ENCODE peak calls at places on chromosomes 5 and 9, in seven cellular contexts. One of them, this sample, is unnamed.

GRCh38 chr5:37799865-37800421 is 39.9 kb downstream of the GDNF start:
- DNase-seq in T follicular helper cell: no peak
- DNase-seq in GDM1: no peak
- DNase-seq in T-helper 2 cell treated with Interferon-gamma antibody and Interleukin-4, amounts not matched to agents 5 μg/mL and 100 μg/mL, for 36 hours: no peak
- DNase-seq in HT-29: no peak
- DNase-seq in A172: no peak
- DNase-seq in activated naive CD8-positive, alpha-beta T cell treated with anti-CD3 and anti-CD28 coated beads for 36 hours: no peak
- DNase-seq in this sample: no peak

GRCh38 chr9:37904647-37905505 is 949 bp upstream of the SLC25A51 start:
- DNase-seq in T follicular helper cell: no peak
- DNase-seq in GDM1: no peak
- DNase-seq in T-helper 2 cell treated with Interferon-gamma antibody and Interleukin-4, amounts not matched to agents 5 μg/mL and 100 μg/mL, for 36 hours: no peak
- DNase-seq in HT-29: peak
- DNase-seq in A172: no peak
- DNase-seq in activated naive CD8-positive, alpha-beta T cell treated with anti-CD3 and anti-CD28 coated beads for 36 hours: peak
- DNase-seq in this sample: no peak

GRCh38 chr5:55593115-55593472 is 58.3 kb upstream of the PLPP1 start:
- DNase-seq in T follicular helper cell: no peak
- DNase-seq in GDM1: peak
- DNase-seq in T-helper 2 cell treated with Interferon-gamma antibody and Interleukin-4, amounts not matched to agents 5 μg/mL and 100 μg/mL, for 36 hours: no peak
- DNase-seq in HT-29: no peak
- DNase-seq in A172: no peak
- DNase-seq in activated naive CD8-positive, alpha-beta T cell treated with anti-CD3 and anti-CD28 coated beads for 36 hours: no peak
- DNase-seq in this sample: no peak

GRCh38 chr9:88065609-88066008 is 72.7 kb downstream of the SPATA31C2 start:
- DNase-seq in T follicular helper cell: no peak
- DNase-seq in GDM1: no peak
- DNase-seq in T-helper 2 cell treated with Interferon-gamma antibody and Interleukin-4, amounts not matched to agents 5 μg/mL and 100 μg/mL, for 36 hours: no peak
- DNase-seq in HT-29: peak
- DNase-seq in A172: no peak
- DNase-seq in activated naive CD8-positive, alpha-beta T cell treated with anti-CD3 and anti-CD28 coated beads for 36 hours: no peak
- DNase-seq in this sample: no peak

GRCh38 chr5:139561655-139562451 is 714 bp downstream of the UBE2D2 start:
- DNase-seq in T follicular helper cell: peak
- DNase-seq in GDM1: peak
- DNase-seq in T-helper 2 cell treated with Interferon-gamma antibody and Interleukin-4, amounts not matched to agents 5 μg/mL and 100 μg/mL, for 36 hours: peak
- DNase-seq in HT-29: peak
- DNase-seq in A172: peak
- DNase-seq in activated naive CD8-positive, alpha-beta T cell treated with anti-CD3 and anti-CD28 coated beads for 36 hours: peak
- DNase-seq in this sample: no peak

GRCh38 chr9:120436937-120437592 is 142.9 kb downstream of the CDK5RAP2 start:
- DNase-seq in T follicular helper cell: no peak
- DNase-seq in GDM1: peak
- DNase-seq in T-helper 2 cell treated with Interferon-gamma antibody and Interleukin-4, amounts not matched to agents 5 μg/mL and 100 μg/mL, for 36 hours: no peak
- DNase-seq in HT-29: no peak
- DNase-seq in A172: no peak
- DNase-seq in activated naive CD8-positive, alpha-beta T cell treated with anti-CD3 and anti-CD28 coated beads for 36 hours: no peak
- DNase-seq in this sample: no peak

GRCh38 chr5:74167930-74168315 is 472.6 kb downstream of the ENC1 start:
- DNase-seq in T follicular helper cell: no peak
- DNase-seq in GDM1: no peak
- DNase-seq in T-helper 2 cell treated with Interferon-gamma antibody and Interleukin-4, amounts not matched to agents 5 μg/mL and 100 μg/mL, for 36 hours: no peak
- DNase-seq in HT-29: no peak
- DNase-seq in A172: peak
- DNase-seq in activated naive CD8-positive, alpha-beta T cell treated with anti-CD3 and anti-CD28 coated beads for 36 hours: no peak
- DNase-seq in this sample: no peak

GRCh38 chr9:133273819-133274218 is 1.2 kb downstream of the ABO start:
- DNase-seq in T follicular helper cell: no peak
- DNase-seq in GDM1: no peak
- DNase-seq in T-helper 2 cell treated with Interferon-gamma antibody and Interleukin-4, amounts not matched to agents 5 μg/mL and 100 μg/mL, for 36 hours: no peak
- DNase-seq in HT-29: no peak
- DNase-seq in A172: no peak
- DNase-seq in activated naive CD8-positive, alpha-beta T cell treated with anti-CD3 and anti-CD28 coated beads for 36 hours: no peak
- DNase-seq in this sample: no peak

GRCh38 chr5:72525816-72526215 is 18.6 kb upstream of the ZNF366 start:
- DNase-seq in T follicular helper cell: no peak
- DNase-seq in GDM1: no peak
- DNase-seq in T-helper 2 cell treated with Interferon-gamma antibody and Interleukin-4, amounts not matched to agents 5 μg/mL and 100 μg/mL, for 36 hours: no peak
- DNase-seq in HT-29: peak
- DNase-seq in A172: no peak
- DNase-seq in activated naive CD8-positive, alpha-beta T cell treated with anti-CD3 and anti-CD28 coated beads for 36 hours: no peak
- DNase-seq in this sample: no peak

GRCh38 chr5:36629729-36630128 is 23.3 kb downstream of the SLC1A3 start:
- DNase-seq in T follicular helper cell: no peak
- DNase-seq in GDM1: no peak
- DNase-seq in T-helper 2 cell treated with Interferon-gamma antibody and Interleukin-4, amounts not matched to agents 5 μg/mL and 100 μg/mL, for 36 hours: no peak
- DNase-seq in HT-29: no peak
- DNase-seq in A172: no peak
- DNase-seq in activated naive CD8-positive, alpha-beta T cell treated with anti-CD3 and anti-CD28 coated beads for 36 hours: no peak
- DNase-seq in this sample: no peak

GRCh38 chr9:121484659-121485446 is 14.8 kb downstream of the GGTA1 start:
- DNase-seq in T follicular helper cell: no peak
- DNase-seq in GDM1: no peak
- DNase-seq in T-helper 2 cell treated with Interferon-gamma antibody and Interleukin-4, amounts not matched to agents 5 μg/mL and 100 μg/mL, for 36 hours: no peak
- DNase-seq in HT-29: no peak
- DNase-seq in A172: no peak
- DNase-seq in activated naive CD8-positive, alpha-beta T cell treated with anti-CD3 and anti-CD28 coated beads for 36 hours: no peak
- DNase-seq in this sample: no peak

GRCh38 chr5:80411589-80412219 is 3.8 kb downstream of the ZFYVE16 start:
- DNase-seq in T follicular helper cell: no peak
- DNase-seq in GDM1: no peak
- DNase-seq in T-helper 2 cell treated with Interferon-gamma antibody and Interleukin-4, amounts not matched to agents 5 μg/mL and 100 μg/mL, for 36 hours: no peak
- DNase-seq in HT-29: no peak
- DNase-seq in A172: no peak
- DNase-seq in activated naive CD8-positive, alpha-beta T cell treated with anti-CD3 and anti-CD28 coated beads for 36 hours: no peak
- DNase-seq in this sample: no peak

GRCh38 chr9:18601026-18601425 is 127.1 kb downstream of the ADAMTSL1 start:
- DNase-seq in T follicular helper cell: no peak
- DNase-seq in GDM1: no peak
- DNase-seq in T-helper 2 cell treated with Interferon-gamma antibody and Interleukin-4, amounts not matched to agents 5 μg/mL and 100 μg/mL, for 36 hours: no peak
- DNase-seq in HT-29: no peak
- DNase-seq in A172: no peak
- DNase-seq in activated naive CD8-positive, alpha-beta T cell treated with anti-CD3 and anti-CD28 coated beads for 36 hours: no peak
- DNase-seq in this sample: no peak

GRCh38 chr5:180191716-180192115 is 17.3 kb downstream of the RASGEF1C start:
- DNase-seq in T follicular helper cell: no peak
- DNase-seq in GDM1: no peak
- DNase-seq in T-helper 2 cell treated with Interferon-gamma antibody and Interleukin-4, amounts not matched to agents 5 μg/mL and 100 μg/mL, for 36 hours: no peak
- DNase-seq in HT-29: no peak
- DNase-seq in A172: no peak
- DNase-seq in activated naive CD8-positive, alpha-beta T cell treated with anti-CD3 and anti-CD28 coated beads for 36 hours: no peak
- DNase-seq in this sample: no peak

GRCh38 chr9:84750152-84750865 is 80.8 kb downstream of the NTRK2 start:
- DNase-seq in T follicular helper cell: no peak
- DNase-seq in GDM1: no peak
- DNase-seq in T-helper 2 cell treated with Interferon-gamma antibody and Interleukin-4, amounts not matched to agents 5 μg/mL and 100 μg/mL, for 36 hours: no peak
- DNase-seq in HT-29: no peak
- DNase-seq in A172: no peak
- DNase-seq in activated naive CD8-positive, alpha-beta T cell treated with anti-CD3 and anti-CD28 coated beads for 36 hours: no peak
- DNase-seq in this sample: no peak

GRCh38 chr9:38035873-38036272 is 33.2 kb downstream of the SHB start:
- DNase-seq in T follicular helper cell: no peak
- DNase-seq in GDM1: no peak
- DNase-seq in T-helper 2 cell treated with Interferon-gamma antibody and Interleukin-4, amounts not matched to agents 5 μg/mL and 100 μg/mL, for 36 hours: no peak
- DNase-seq in HT-29: no peak
- DNase-seq in A172: peak
- DNase-seq in activated naive CD8-positive, alpha-beta T cell treated with anti-CD3 and anti-CD28 coated beads for 36 hours: no peak
- DNase-seq in this sample: peak

GRCh38 chr9:128459011-128459410 is 3.2 kb downstream of the ODF2 start:
- DNase-seq in T follicular helper cell: no peak
- DNase-seq in GDM1: no peak
- DNase-seq in T-helper 2 cell treated with Interferon-gamma antibody and Interleukin-4, amounts not matched to agents 5 μg/mL and 100 μg/mL, for 36 hours: no peak
- DNase-seq in HT-29: no peak
- DNase-seq in A172: no peak
- DNase-seq in activated naive CD8-positive, alpha-beta T cell treated with anti-CD3 and anti-CD28 coated beads for 36 hours: no peak
- DNase-seq in this sample: no peak

GRCh38 chr5:56259002-56259511 is 25.9 kb upstream of the ANKRD55 start:
- DNase-seq in T follicular helper cell: no peak
- DNase-seq in GDM1: no peak
- DNase-seq in T-helper 2 cell treated with Interferon-gamma antibody and Interleukin-4, amounts not matched to agents 5 μg/mL and 100 μg/mL, for 36 hours: peak
- DNase-seq in HT-29: no peak
- DNase-seq in A172: peak
- DNase-seq in activated naive CD8-positive, alpha-beta T cell treated with anti-CD3 and anti-CD28 coated beads for 36 hours: no peak
- DNase-seq in this sample: peak

GRCh38 chr5:56357426-56357825 is 124.3 kb upstream of the ANKRD55 start:
- DNase-seq in T follicular helper cell: no peak
- DNase-seq in GDM1: no peak
- DNase-seq in T-helper 2 cell treated with Interferon-gamma antibody and Interleukin-4, amounts not matched to agents 5 μg/mL and 100 μg/mL, for 36 hours: no peak
- DNase-seq in HT-29: peak
- DNase-seq in A172: no peak
- DNase-seq in activated naive CD8-positive, alpha-beta T cell treated with anti-CD3 and anti-CD28 coated beads for 36 hours: no peak
- DNase-seq in this sample: no peak

GRCh38 chr5:119074419-119074818 is 3.5 kb downstream of the DMXL1 start:
- DNase-seq in T follicular helper cell: no peak
- DNase-seq in GDM1: no peak
- DNase-seq in T-helper 2 cell treated with Interferon-gamma antibody and Interleukin-4, amounts not matched to agents 5 μg/mL and 100 μg/mL, for 36 hours: no peak
- DNase-seq in HT-29: no peak
- DNase-seq in A172: no peak
- DNase-seq in activated naive CD8-positive, alpha-beta T cell treated with anti-CD3 and anti-CD28 coated beads for 36 hours: no peak
- DNase-seq in this sample: no peak

GRCh38 chr9:135544981-135545635 is 818 bp upstream of the OBP2A start:
- DNase-seq in T follicular helper cell: no peak
- DNase-seq in GDM1: no peak
- DNase-seq in T-helper 2 cell treated with Interferon-gamma antibody and Interleukin-4, amounts not matched to agents 5 μg/mL and 100 μg/mL, for 36 hours: no peak
- DNase-seq in HT-29: no peak
- DNase-seq in A172: no peak
- DNase-seq in activated naive CD8-positive, alpha-beta T cell treated with anti-CD3 and anti-CD28 coated beads for 36 hours: no peak
- DNase-seq in this sample: no peak

GRCh38 chr9:86141843-86142242 is 42.5 kb upstream of the GOLM1 start:
- DNase-seq in T follicular helper cell: no peak
- DNase-seq in GDM1: no peak
- DNase-seq in T-helper 2 cell treated with Interferon-gamma antibody and Interleukin-4, amounts not matched to agents 5 μg/mL and 100 μg/mL, for 36 hours: no peak
- DNase-seq in HT-29: no peak
- DNase-seq in A172: peak
- DNase-seq in activated naive CD8-positive, alpha-beta T cell treated with anti-CD3 and anti-CD28 coated beads for 36 hours: no peak
- DNase-seq in this sample: no peak

GRCh38 chr5:81639556-81639955 is 111.3 kb downstream of the SSBP2 start:
- DNase-seq in T follicular helper cell: no peak
- DNase-seq in GDM1: no peak
- DNase-seq in T-helper 2 cell treated with Interferon-gamma antibody and Interleukin-4, amounts not matched to agents 5 μg/mL and 100 μg/mL, for 36 hours: no peak
- DNase-seq in HT-29: no peak
- DNase-seq in A172: no peak
- DNase-seq in activated naive CD8-positive, alpha-beta T cell treated with anti-CD3 and anti-CD28 coated beads for 36 hours: no peak
- DNase-seq in this sample: no peak

GRCh38 chr9:117265253-117265652 is 149.6 kb downstream of the ASTN2 start:
- DNase-seq in T follicular helper cell: no peak
- DNase-seq in GDM1: no peak
- DNase-seq in T-helper 2 cell treated with Interferon-gamma antibody and Interleukin-4, amounts not matched to agents 5 μg/mL and 100 μg/mL, for 36 hours: no peak
- DNase-seq in HT-29: no peak
- DNase-seq in A172: no peak
- DNase-seq in activated naive CD8-positive, alpha-beta T cell treated with anti-CD3 and anti-CD28 coated beads for 36 hours: no peak
- DNase-seq in this sample: no peak

GRCh38 chr5:32325067-32325466 is 12.3 kb upstream of the MTMR12 start:
- DNase-seq in T follicular helper cell: no peak
- DNase-seq in GDM1: no peak
- DNase-seq in T-helper 2 cell treated with Interferon-gamma antibody and Interleukin-4, amounts not matched to agents 5 μg/mL and 100 μg/mL, for 36 hours: no peak
- DNase-seq in HT-29: no peak
- DNase-seq in A172: no peak
- DNase-seq in activated naive CD8-positive, alpha-beta T cell treated with anti-CD3 and anti-CD28 coated beads for 36 hours: no peak
- DNase-seq in this sample: no peak